ENCODE peak calls at places on chromosome 20, in five cellular contexts. U, A, L, H and B are unnamed samples.

GRCh38 chr20:47464380-47465101 is 37.1 kb upstream of the NCOA3 start:
- DNase-seq in U (peak; percentile 98), A (peak; percentile 96), L (no peak), H (peak; percentile 91), B (peak; percentile 34)

GRCh38 chr20:33992145-33992922 is 1.4 kb upstream of the RALY start:
- DNase-seq in U (peak; percentile 25), A (no peak), L (no peak), H (no peak), B (no peak)

GRCh38 chr20:24628985-24629384 is 159.6 kb downstream of the SYNDIG1 start:
- DNase-seq in U (no peak), A (no peak), L (no peak), H (no peak), B (no peak)

GRCh38 chr20:33558348-33559144 is 68.7 kb downstream of the CBFA2T2 start:
- DNase-seq in U (no peak), A (no peak), L (no peak), H (no peak), B (no peak)

GRCh38 chr20:44405246-44405645 is 49.7 kb downstream of the HNF4A start:
- DNase-seq in U (no peak), A (no peak), L (no peak), H (no peak), B (no peak)

GRCh38 chr20:41340327-41341055 is at the start of gene LPIN3:
- DNase-seq in U (peak; percentile 84), A (peak; percentile 21), L (peak; percentile 21), H (peak; percentile 74), B (peak; percentile 90)

GRCh38 chr20:15364781-15365180 is 1027.4 kb upstream of the FLRT3 start:
- DNase-seq in U (no peak), A (no peak), L (no peak), H (no peak), B (no peak)

GRCh38 chr20:31674895-31675827 is 37.4 kb downstream of the COX4I2 start:
- DNase-seq in U (peak; percentile 65), A (peak; percentile 40), L (peak; percentile 94), H (no peak), B (peak; percentile 60)

GRCh38 chr20:10521068-10521834 is 86.1 kb downstream of the SLX4IP start:
- DNase-seq in U (peak; percentile 78), A (no peak), L (peak; percentile 66), H (peak; percentile 45), B (no peak)

GRCh38 chr20:8020314-8021079 is 936 bp upstream of the TMX4 start:
- DNase-seq in U (no peak), A (no peak), L (peak; percentile 92), H (no peak), B (no peak)

GRCh38 chr20:13021205-13021970 is 12.6 kb downstream of the SPTLC3 start:
- DNase-seq in U (no peak), A (no peak), L (no peak), H (no peak), B (no peak)

GRCh38 chr20:9071976-9072726 is 3.3 kb downstream of the PLCB4 start:
- DNase-seq in U (no peak), A (no peak), L (no peak), H (no peak), B (no peak)

GRCh38 chr20:53816872-53817398 is 223.3 kb upstream of the ZNF217 start:
- DNase-seq in U (no peak), A (no peak), L (no peak), H (no peak), B (no peak)

GRCh38 chr20:34974246-34974645 is 18.6 kb downstream of the MYH7B start:
- DNase-seq in U (no peak), A (no peak), L (no peak), H (no peak), B (no peak)

GRCh38 chr20:60080401-60080800 is 122.2 kb downstream of the CDH26 start:
- DNase-seq in U (no peak), A (no peak), L (no peak), H (no peak), B (no peak)

GRCh38 chr20:64148581-64148980 is 15.7 kb upstream of the MYT1 start:
- DNase-seq in U (no peak), A (no peak), L (no peak), H (no peak), B (no peak)

GRCh38 chr20:31666258-31667042 is 28.7 kb downstream of the COX4I2 start:
- DNase-seq in U (no peak), A (no peak), L (peak; percentile 96), H (no peak), B (no peak)

GRCh38 chr20:10777713-10778112 is 103.9 kb upstream of the JAG1 start:
- DNase-seq in U (no peak), A (no peak), L (no peak), H (no peak), B (no peak)

GRCh38 chr20:41453006-41453950 is 86.7 kb upstream of the EMILIN3 start:
- DNase-seq in U (no peak), A (no peak), L (peak; percentile 78), H (no peak), B (no peak)

GRCh38 chr20:6440087-6440799 is 317.4 kb upstream of the FERMT1 start:
- DNase-seq in U (no peak), A (no peak), L (no peak), H (no peak), B (no peak)

GRCh38 chr20:57211949-57212889 is 54.2 kb downstream of the BMP7 start:
- DNase-seq in U (peak; percentile 84), A (peak; percentile 56), L (no peak), H (peak; percentile 55), B (peak; percentile 62)

GRCh38 chr20:39049684-39050554 is 87.8 kb downstream of the DHX35 start:
- DNase-seq in U (peak; percentile 23), A (no peak), L (peak; percentile 81), H (no peak), B (peak; percentile 52)

GRCh38 chr20:38834868-38835267 is 29.4 kb downstream of the PPP1R16B start:
- DNase-seq in U (no peak), A (no peak), L (no peak), H (no peak), B (no peak)

GRCh38 chr20:34249291-34249690 is 8.1 kb downstream of the ASIP start:
- DNase-seq in U (no peak), A (peak; percentile 59), L (peak; percentile 86), H (peak; percentile 24), B (no peak)

GRCh38 chr20:47682916-47683315 is 102.4 kb downstream of the SULF2 start:
- DNase-seq in U (no peak), A (no peak), L (no peak), H (no peak), B (no peak)

GRCh38 chr20:33732166-33732970 is 572 bp downstream of the ZNF341 start:
- DNase-seq in U (peak; percentile 58), A (no peak), L (peak; percentile 96), H (no peak), B (peak; percentile 70)

GRCh38 chr20:57412347-57413029 is 21.3 kb downstream of the RBM38 start:
- DNase-seq in U (no peak), A (no peak), L (no peak), H (no peak), B (no peak)

GRCh38 chr20:64071341-64072332 is 7.7 kb downstream of the RGS19 start:
- DNase-seq in U (no peak), A (no peak), L (peak; percentile 37), H (no peak), B (no peak)

GRCh38 chr20:16491277-16491912 is 81.9 kb downstream of the KIF16B start:
- DNase-seq in U (no peak), A (peak; percentile 27), L (no peak), H (no peak), B (no peak)

GRCh38 chr20:31706607-31707257 is 15.9 kb downstream of the BCL2L1 start:
- DNase-seq in U (no peak), A (no peak), L (peak; percentile 44), H (no peak), B (no peak)

GRCh38 chr20:957544-957943 is 41.4 kb upstream of the ANGPT4 start:
- DNase-seq in U (peak; percentile 19), A (no peak), L (peak; percentile 17), H (no peak), B (no peak)
- TF ChIP-seq CTCF in U (peak; percentile 46), A (no peak), L (no peak), H (no peak), B (no peak)

DNA sequence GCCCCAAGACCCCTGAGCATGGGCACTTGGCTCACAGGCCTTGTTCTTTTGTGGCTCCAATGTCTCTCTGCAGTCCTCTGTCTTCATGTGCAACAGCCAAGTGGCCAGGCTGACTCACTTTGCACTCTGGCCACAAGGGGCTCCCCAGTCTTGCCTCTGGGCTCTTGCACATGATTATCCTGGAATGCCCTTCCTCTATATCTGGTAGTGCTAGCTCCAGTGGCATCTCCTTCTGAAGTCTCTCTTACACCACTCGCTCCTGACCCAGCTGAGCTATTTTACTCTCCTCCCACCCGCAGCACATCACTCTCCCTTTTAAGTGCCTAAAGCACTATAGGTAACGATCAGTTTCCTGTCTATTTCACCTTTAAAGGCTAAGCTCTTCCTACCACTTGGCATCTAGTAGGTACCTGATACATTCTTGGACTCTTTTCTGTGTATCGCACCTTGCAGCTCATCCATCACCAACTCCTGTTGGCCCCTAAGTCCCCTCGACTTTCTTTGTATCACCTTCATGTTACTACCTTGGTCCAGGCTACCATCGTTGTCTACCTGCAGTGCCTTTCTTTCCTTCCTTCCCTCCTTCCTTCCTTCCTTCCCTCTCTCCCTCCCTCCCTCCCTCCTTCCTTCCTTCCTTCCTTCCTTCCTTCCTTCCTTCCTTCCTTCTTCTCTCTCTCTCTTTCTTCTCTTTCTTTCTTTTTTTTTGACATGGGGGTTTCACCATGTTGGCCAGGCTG is 211.9 kb upstream of the RNF24 start:
- DNase-seq in U (peak; percentile 88), A (peak; percentile 55), L (peak; percentile 63), H (peak; percentile 37), B (no peak)
- TF ChIP-seq CTCF in U (peak; percentile 80), A (peak; percentile 69), L (peak; percentile 76), H (peak; percentile 62), B (no peak)

GRCh38 chr20:50191566-50192363 is 1.1 kb downstream of the CEBPB start:
- DNase-seq in U (peak; percentile 24), A (no peak), L (peak; percentile 89), H (no peak), B (no peak)
- TF ChIP-seq CTCF in U (peak; percentile 72), A (peak; percentile 25), L (peak; percentile 15), H (no peak), B (peak; percentile 76)

GRCh38 chr20:62892348-62893304 is 31.0 kb upstream of the TCFL5 start:
- DNase-seq in U (no peak), A (no peak), L (no peak), H (no peak), B (no peak)
- TF ChIP-seq CTCF in U (no peak), A (no peak), L (no peak), H (no peak), B (no peak)

GRCh38 chr20:62301773-62302340 is 940 bp upstream of the ADRM1 start:
- DNase-seq in U (peak; percentile 94), A (peak; percentile 80), L (peak; percentile 98), H (peak; percentile 82), B (peak; percentile 91)
- TF ChIP-seq CTCF in U (peak; percentile 80), A (peak; percentile 94), L (peak; percentile 92), H (peak; percentile 93), B (peak; percentile 91)

GRCh38 chr20:20184149-20184548 is 131.8 kb downstream of the CFAP61 start:
- DNase-seq in U (no peak), A (no peak), L (peak; percentile 42), H (no peak), B (no peak)
- TF ChIP-seq CTCF in U (peak; percentile 70), A (peak; percentile 45), L (peak; percentile 60), H (peak; percentile 19), B (no peak)